ENCODE peak calls at places on chromosomes 1 and 21, in nine cellular contexts. R is NCI-H1105 treated with DMSO at 0.1 percent for 48 hours, T is GDM1, U is iris pigment epithelial cell, E is H1, M is trophoblast cell, Q is LNCaP clone FGC, Z is DMS 273 treated with DMSO at 0.1 percent for 48 hours, P is RWPE1. F is an unnamed sample.

GRCh38 chr1:9128520-9129371 is at the start of gene GPR157:
- DNase-seq in Q (peak), T (peak), M (peak), E (peak), Z (no peak), P (peak), U (peak), R (peak), F (peak)

GRCh38 chr1:171486048-171486519 is 754 bp downstream of the PRRC2C start:
- DNase-seq in U (peak), P (peak), Q (no peak), R (peak), M (peak), T (peak), Z (no peak), E (no peak), F (peak)

GRCh38 chr1:10251325-10252103 is 41.1 kb downstream of the KIF1B start:
- DNase-seq in M (peak), Z (no peak), T (no peak), U (peak), Q (no peak), R (no peak), E (no peak), P (peak), F (peak)

GRCh38 chr1:38026592-38027200 is 14.2 kb downstream of the UTP11 start:
- DNase-seq in M (peak), U (peak), E (no peak), Z (peak), Q (no peak), T (no peak), P (peak), R (peak), F (peak)

GRCh38 chr1:157269656-157270375 is 131.6 kb upstream of the ETV3 start:
- DNase-seq in T (no peak), U (no peak), Z (no peak), Q (no peak), E (no peak), R (no peak), P (no peak), M (no peak), F (no peak)

GRCh38 chr1:34266127-34266951 is 89.6 kb downstream of the C1orf94 start:
- DNase-seq in M (no peak), E (no peak), R (no peak), Z (no peak), Q (no peak), T (no peak), P (no peak), U (no peak), F (peak)

GRCh38 chr1:176905648-176906047 is 258.9 kb downstream of the ASTN1 start:
- DNase-seq in Q (no peak), E (no peak), P (no peak), Z (no peak), T (no peak), U (no peak), M (no peak), R (no peak), F (no peak)

GRCh38 chr21:34811368-34811767 is 142.6 kb downstream of the CLIC6 start:
- DNase-seq in U (no peak), Q (no peak), Z (no peak), R (no peak), P (no peak), T (no peak), M (peak), E (no peak), F (no peak)